ENCODE peak calls at places on chromosomes 12 and 14, in five cellular contexts. K is cardiac muscle cell, R is endodermal cell, T is spleen, P is aorta. E is an unnamed sample.

GRCh38 chr14:91349481-91350074 is 68.0 kb downstream of the CCDC88C start:
- DNase-seq in R (no peak), T (peak; percentile 45), K (no peak), P (peak; percentile 28), E (no peak)

GRCh38 chr12:57603758-57604453 is 718 bp upstream of the DTX3 start:
- DNase-seq in R (peak; percentile 83), T (no peak), P (peak; percentile 81), K (no peak), E (peak; percentile 71)

GRCh38 chr12:105357162-105357691 is 26.7 kb downstream of the C12orf75 start:
- DNase-seq in P (no peak), R (no peak), K (no peak), T (no peak), E (no peak)

GRCh38 chr14:69259531-69260245 is at the start of gene GALNT16:
- DNase-seq in R (peak; percentile 87), K (peak; percentile 82), T (peak; percentile 74), P (no peak), E (peak; percentile 69)

GRCh38 chr12:20865873-20866272 is 55.4 kb downstream of the SLCO1B3 start:
- DNase-seq in P (no peak), R (no peak), T (no peak), K (no peak), E (no peak)

GRCh38 chr14:69008411-69008810 is 29.3 kb upstream of the ACTN1 start:
- DNase-seq in T (no peak), R (no peak), K (peak; percentile 23), P (no peak), E (peak; percentile 77)

GRCh38 chr12:110498984-110499706 is 2.8 kb downstream of the VPS29 start:
- DNase-seq in R (no peak), P (no peak), K (no peak), T (no peak), E (no peak)

GRCh38 chr14:70416322-70416716 is 571 bp downstream of the SYNJ2BP start:
- DNase-seq in K (peak; percentile 12), P (no peak), R (no peak), T (no peak), E (no peak)

GRCh38 chr14:60713513-60713912 is 10.6 kb downstream of the SIX4 start:
- DNase-seq in R (no peak), P (no peak), T (no peak), K (no peak), E (no peak)

GRCh38 chr12:104687823-104688573 is 231.2 kb downstream of the CHST11 start:
- DNase-seq in T (no peak), K (no peak), R (no peak), P (no peak), E (no peak)

GRCh38 chr12:95733156-95733825 is 57.3 kb downstream of the NTN4 start:
- DNase-seq in P (no peak), T (no peak), R (no peak), K (no peak), E (peak; percentile 90)

DNA sequence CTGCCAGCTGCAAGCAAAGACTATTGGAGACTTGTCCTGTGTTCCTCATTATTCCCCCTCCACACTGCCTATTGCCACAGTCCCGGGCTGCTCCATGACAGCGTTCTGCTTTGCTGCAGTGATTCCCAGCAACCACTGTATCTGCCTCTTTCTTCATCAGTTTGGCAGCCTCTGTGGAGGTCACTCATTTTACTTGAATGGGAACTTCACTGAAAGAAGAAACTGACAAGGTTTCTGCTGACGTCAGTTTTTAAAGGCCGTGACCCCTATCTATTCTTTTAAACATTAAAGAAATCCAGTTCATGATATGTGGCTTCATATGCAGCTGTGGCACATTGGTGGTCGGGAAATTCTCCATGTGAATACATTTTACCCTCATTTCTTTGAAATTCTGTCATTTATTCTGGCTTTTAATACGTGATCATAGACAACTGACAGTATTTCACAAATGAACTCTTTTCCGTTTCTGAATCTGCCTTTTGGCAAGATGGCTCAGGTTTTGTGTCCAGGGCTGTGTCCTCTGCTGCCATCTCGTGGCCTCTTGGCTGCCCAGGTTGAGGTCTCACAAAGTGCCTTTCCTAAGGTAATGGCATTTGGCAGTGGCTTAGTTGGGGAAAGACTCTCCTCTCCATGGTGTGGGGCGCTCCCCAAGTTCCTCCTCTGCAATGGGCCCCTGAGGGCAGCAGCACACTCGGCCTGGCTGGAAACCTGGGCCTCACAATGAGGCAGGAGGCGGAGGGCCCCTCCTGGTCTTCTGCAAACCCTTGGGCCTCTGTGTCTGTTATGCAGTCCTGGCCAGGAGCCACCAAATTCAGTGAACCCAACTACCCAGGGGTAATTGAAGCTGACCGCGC is 5.9 kb downstream of the TMEM253 start:
- DNase-seq in P (peak; percentile 88), T (peak; percentile 91), R (peak; percentile 95), K (peak; percentile 82), E (peak; percentile 78)
- H3K4me1 ChIP-seq in P (no peaks in the 10 kb centered on the region), T (peaks cover 26% of the 10 kb centered on the region), R (peaks cover 10% of the 10 kb centered on the region), K (peaks cover 23% of the 10 kb centered on the region), E (peaks cover 8% of the 10 kb centered on the region)

GRCh38 chr12:64616221-64616620 is 5.9 kb downstream of the RASSF3 start:
- DNase-seq in P (no peak), K (no peak), R (peak; percentile 34), T (no peak), E (no peak)
- H3K4me1 ChIP-seq in P (peaks cover 4% of the 10 kb centered on the region), K (peaks cover 3% of the 10 kb centered on the region), R (no peaks in the 10 kb centered on the region), T (peaks cover 71% of the 10 kb centered on the region), E (no peaks in the 10 kb centered on the region)

GRCh38 chr12:41917827-41918445 is 226.7 kb downstream of the GXYLT1 start:
- DNase-seq in T (no peak), K (peak; percentile 46), R (no peak), P (no peak), E (peak; percentile 7)
- H3K4me1 ChIP-seq in T (no peaks in the 10 kb centered on the region), K (peaks cover 68% of the 10 kb centered on the region), R (no peaks in the 10 kb centered on the region), P (no peaks in the 10 kb centered on the region), E (no peaks in the 10 kb centered on the region)

GRCh38 chr12:108633534-108634224 is at the start of gene SELPLG:
- DNase-seq in R (no peak), K (no peak), T (peak; percentile 98), P (peak; percentile 92), E (no peak)

GRCh38 chr12:108635997-108636808 is 2.5 kb upstream of the SELPLG start:
- DNase-seq in K (no peak), T (no peak), R (no peak), P (no peak), E (no peak)

GRCh38 chr12:108633081-108633533 is 587 bp downstream of the SELPLG start:
- DNase-seq in P (peak; percentile 36), K (no peak), T (peak; percentile 73), R (no peak), E (no peak)

GRCh38 chr12:108635201-108635996 is 1.7 kb upstream of the SELPLG start:
- DNase-seq in K (peak; percentile 56), P (peak; percentile 42), T (peak; percentile 87), R (peak; percentile 75), E (no peak)

DNA sequence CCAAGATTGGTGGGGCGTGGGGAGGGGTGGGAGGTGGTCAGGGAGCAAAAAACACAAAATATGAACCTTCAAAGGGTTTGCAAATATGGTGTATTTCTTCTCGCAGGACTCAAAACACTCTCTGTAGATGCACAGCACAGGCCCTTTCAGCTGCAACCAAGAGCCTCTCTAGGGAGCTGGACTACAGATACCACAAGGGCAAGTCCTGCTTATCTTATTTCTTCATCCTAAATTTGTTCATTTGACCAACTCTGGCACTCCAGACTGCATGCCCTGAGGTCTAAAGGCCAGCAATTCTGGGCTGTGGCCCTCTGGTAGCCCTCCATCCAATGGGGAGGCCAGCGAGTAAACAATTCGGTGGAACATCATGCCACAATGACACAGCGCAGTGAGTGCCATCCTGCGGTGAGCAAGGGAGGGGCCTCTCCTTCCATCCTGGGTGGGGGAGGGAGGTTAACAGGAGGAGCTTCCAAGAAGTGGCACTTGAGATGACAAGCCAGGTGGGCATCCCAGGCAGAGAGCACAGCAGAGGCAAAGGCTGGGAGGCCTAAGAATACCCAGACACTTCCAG is 616 bp upstream of the SELPLG start:
- DNase-seq in T (peak; percentile 93), K (no peak), P (peak; percentile 61), R (peak; percentile 70), E (peak; percentile 66)
- H3K4me1 ChIP-seq in T (peaks cover 62% of the 10 kb centered on the region), K (peaks cover 36% of the 10 kb centered on the region), P (no peaks in the 10 kb centered on the region), R (peaks cover 12% of the 10 kb centered on the region), E (peaks cover 72% of the 10 kb centered on the region)

GRCh38 chr14:77107228-77107627 is 9.2 kb downstream of the CIPC start:
- DNase-seq in R (no peak), P (no peak), T (no peak), K (no peak), E (no peak)

GRCh38 chr14:77106666-77107065 is 8.6 kb downstream of the CIPC start:
- DNase-seq in R (no peak), K (no peak), P (no peak), T (no peak), E (no peak)

GRCh38 chr14:77109656-77110055 is 11.6 kb downstream of the CIPC start:
- DNase-seq in R (no peak), P (no peak), K (no peak), T (no peak), E (no peak)

GRCh38 chr14:77110286-77110685 is 12.2 kb downstream of the CIPC start:
- DNase-seq in R (no peak), K (no peak), T (no peak), P (no peak), E (no peak)

DNA sequence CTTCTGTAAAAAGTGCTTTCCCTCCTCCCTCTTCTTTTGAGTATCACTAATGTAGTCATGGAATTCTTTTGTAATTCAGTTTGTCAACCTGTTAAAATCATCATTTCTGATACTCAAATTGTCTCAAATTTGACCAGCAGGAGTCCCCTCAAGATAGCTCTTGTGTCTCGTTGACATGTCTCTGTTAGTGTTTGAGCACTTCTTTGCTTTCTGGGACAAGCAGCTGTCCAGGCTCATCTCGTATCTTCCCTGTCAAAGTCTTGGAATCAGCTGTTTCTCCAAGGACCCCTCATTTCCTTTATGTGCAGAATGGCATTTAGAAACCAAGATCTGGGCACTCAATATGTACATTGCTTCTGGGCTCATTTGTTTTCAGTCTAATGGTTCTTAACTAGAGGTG is 10.7 kb downstream of the CIPC start:
- DNase-seq in P (no peak), R (no peak), T (no peak), K (no peak), E (no peak)
- H3K4me1 ChIP-seq in P (peaks cover 25% of the 10 kb centered on the region), R (peaks cover 11% of the 10 kb centered on the region), T (no peaks in the 10 kb centered on the region), K (peaks cover 23% of the 10 kb centered on the region), E (peaks cover 3% of the 10 kb centered on the region)

GRCh38 chr12:112126000-112126431 is 656 bp downstream of the TRAFD1 start:
- DNase-seq in T (no peak), P (no peak), K (no peak), R (peak; percentile 62), E (no peak)
- H3K4me1 ChIP-seq in T (peaks cover 54% of the 10 kb centered on the region), P (no peaks in the 10 kb centered on the region), K (peaks cover 41% of the 10 kb centered on the region), R (peaks cover 3% of the 10 kb centered on the region), E (peaks cover 16% of the 10 kb centered on the region)

GRCh38 chr12:69339999-69340398 is 8.2 kb upstream of the LYZ start:
- DNase-seq in P (no peak), K (no peak), T (no peak), R (no peak), E (no peak)
- H3K4me1 ChIP-seq in P (no peaks in the 10 kb centered on the region), K (no peaks in the 10 kb centered on the region), T (no peaks in the 10 kb centered on the region), R (peaks cover 8% of the 10 kb centered on the region), E (no peaks in the 10 kb centered on the region)

GRCh38 chr12:121812320-121812871 is 8.6 kb downstream of the SETD1B start:
- DNase-seq in T (peak; percentile 90), R (peak; percentile 97), K (peak; percentile 86), P (peak; percentile 85), E (no peak)

GRCh38 chr12:121810234-121810817 is 6.5 kb downstream of the SETD1B start:
- DNase-seq in T (peak; percentile 79), K (no peak), R (no peak), P (no peak), E (no peak)

GRCh38 chr12:121810833-121811433 is 7.1 kb downstream of the SETD1B start:
- DNase-seq in T (no peak), R (no peak), K (no peak), P (no peak), E (no peak)

GRCh38 chr12:121812921-121813896 is 9.4 kb downstream of the SETD1B start:
- DNase-seq in T (peak; percentile 78), P (peak; percentile 49), K (no peak), R (no peak), E (no peak)

GRCh38 chr12:121811434-121812319 is 7.9 kb downstream of the SETD1B start:
- DNase-seq in T (peak; percentile 94), P (peak; percentile 79), K (peak; percentile 90), R (peak; percentile 94), E (peak; percentile 66)
- H3K4me1 ChIP-seq in T (peaks cover 50% of the 10 kb centered on the region), P (no peaks in the 10 kb centered on the region), K (peaks cover 25% of the 10 kb centered on the region), R (peaks cover 4% of the 10 kb centered on the region), E (peaks cover 4% of the 10 kb centered on the region)

E was measured in SJCRH30.